ENCODE peak calls at places on chromosomes 2 and 18, in six cellular contexts. S is right cardiac atrium; C is stimulated activated CD4-positive, alpha-beta T cell treated with anti-CD3 and anti-CD28 coated beads, Interleukin-2, amount 100 ng/mL, for 48 hours; G is amniotic epithelial cell; I is CD4-positive, alpha-beta memory T cell; A is endothelial cell. Y is an unnamed sample.

GRCh38 chr18:8020133-8020846 is 453.2 kb downstream of the PTPRM start:
- DNase-seq in A (no peak), G (peak), I (no peak), S (no peak), C (no peak), Y (no peak)

GRCh38 chr18:40926679-40927078 is 1028.4 kb upstream of the PIK3C3 start:
- DNase-seq in A (no peak), I (no peak), C (no peak), G (no peak), S (no peak), Y (no peak)

GRCh38 chr2:31729442-31730092 is 148.8 kb upstream of the SRD5A2 start:
- DNase-seq in I (no peak), G (peak), S (no peak), C (no peak), A (no peak), Y (no peak)

GRCh38 chr2:16613475-16613874 is 52.2 kb downstream of the CYRIA start:
- DNase-seq in G (peak), S (no peak), I (no peak), A (no peak), C (no peak), Y (peak)

GRCh38 chr2:95392730-95393455 is 9.6 kb upstream of the FAHD2A start:
- DNase-seq in G (no peak), I (no peak), S (no peak), A (no peak), C (no peak), Y (no peak)

GRCh38 chr2:215435809-215436704 is at the start of gene FN1:
- DNase-seq in S (peak), A (peak), I (peak), C (peak), G (peak), Y (peak)

GRCh38 chr18:35010983-35011382 is 30.2 kb upstream of the MAPRE2 start:
- DNase-seq in I (no peak), C (no peak), G (peak), S (peak), A (no peak), Y (no peak)

GRCh38 chr2:13558368-13558767 is 841.6 kb downstream of the TRIB2 start:
- DNase-seq in I (no peak), G (no peak), C (no peak), A (no peak), S (no peak), Y (no peak)

GRCh38 chr2:201966691-201967388 is 66.8 kb upstream of the FZD7 start:
- DNase-seq in I (no peak), A (no peak), C (no peak), G (no peak), S (no peak), Y (peak)

GRCh38 chr2:190088917-190089316 is 26.4 kb upstream of the MSTN start:
- DNase-seq in I (peak), A (peak), C (peak), G (peak), S (no peak), Y (no peak)

GRCh38 chr2:23637011-23637778 is 252.2 kb downstream of the KLHL29 start:
- DNase-seq in A (peak), G (peak), I (no peak), S (peak), C (no peak), Y (no peak)

GRCh38 chr2:238945433-238946150 is 97.7 kb downstream of the TWIST2 start:
- DNase-seq in S (peak), I (no peak), A (peak), G (peak), C (no peak), Y (no peak)

GRCh38 chr2:33709986-33710385 is 110.9 kb upstream of the FAM98A start:
- DNase-seq in A (no peak), I (no peak), S (no peak), C (no peak), G (no peak), Y (no peak)

GRCh38 chr2:20663196-20664070 is 3.5 kb upstream of the GDF7 start:
- DNase-seq in S (no peak), A (no peak), C (no peak), I (no peak), G (no peak), Y (no peak)

GRCh38 chr2:148603562-148603920 is 41.0 kb upstream of the EPC2 start:
- DNase-seq in I (no peak), S (no peak), G (no peak), A (no peak), C (peak), Y (no peak)

GRCh38 chr2:155372969-155373368 is 674.5 kb downstream of the KCNJ3 start:
- DNase-seq in G (peak), S (no peak), I (no peak), A (no peak), C (no peak), Y (peak)

GRCh38 chr18:58666176-58666575 is 5.1 kb upstream of the MALT1 start:
- DNase-seq in S (no peak), G (no peak), A (no peak), I (no peak), C (no peak), Y (no peak)

GRCh38 chr18:2486426-2486825 is 84.9 kb downstream of the METTL4 start:
- DNase-seq in S (no peak), G (no peak), C (no peak), A (no peak), I (no peak), Y (no peak)

GRCh38 chr2:121907905-121908304 is 152.5 kb downstream of the TSN start:
- DNase-seq in G (no peak), S (no peak), I (no peak), A (no peak), C (no peak), Y (no peak)

GRCh38 chr2:239267411-239267941 is 133.3 kb downstream of the HDAC4 start:
- DNase-seq in C (peak), G (peak), A (no peak), I (peak), S (peak), Y (no peak)

GRCh38 chr2:47061989-47062678 is 93.0 kb downstream of the STPG4 start:
- DNase-seq in A (no peak), C (no peak), S (peak), I (no peak), G (no peak), Y (no peak)

GRCh38 chr18:77000527-77000926 is 132.1 kb downstream of the MBP start:
- DNase-seq in A (peak), I (peak), S (peak), C (peak), G (peak), Y (peak)

GRCh38 chr2:240165034-240165433 is 24.6 kb upstream of the OTOS start:
- DNase-seq in S (no peak), A (no peak), C (no peak), G (no peak), I (no peak), Y (no peak)

GRCh38 chr2:72953976-72954375 is 36.7 kb downstream of the EMX1 start:
- DNase-seq in S (no peak), I (peak), G (no peak), C (no peak), A (no peak), Y (no peak)

GRCh38 chr2:159658887-159659437 is 42.6 kb upstream of the BAZ2B start:
- DNase-seq in G (peak), A (no peak), C (no peak), I (no peak), S (peak), Y (no peak)

GRCh38 chr2:232372231-232373208 is 6.0 kb upstream of the ALPP start:
- DNase-seq in A (no peak), I (no peak), G (peak), S (no peak), C (no peak), Y (no peak)

GRCh38 chr18:9322730-9323129 is 11.8 kb upstream of the TWSG1 start:
- DNase-seq in C (no peak), I (no peak), A (no peak), G (no peak), S (no peak), Y (no peak)

GRCh38 chr2:66058675-66059074 is 376.2 kb upstream of the MEIS1 start:
- DNase-seq in S (no peak), A (no peak), I (no peak), C (no peak), G (no peak), Y (no peak)

GRCh38 chr2:42810126-42810970 is 18.0 kb upstream of the HAAO start:
- DNase-seq in C (peak), S (peak), I (peak), G (peak), A (peak), Y (peak)